ENCODE peak calls at places on chromosome 11, in eight cellular contexts. One of them, this sample, is unnamed.

GRCh38 chr11:71998649-71999310 is at the start of gene IL18BP:
- DNase-seq in lower lobe of right lung: no peak
- DNase-seq in endodermal cell: no peak
- DNase-seq in heart right ventricle: no peak
- DNase-seq in psoas muscle: no peak
- DNase-seq in glutamatergic neuron: no peak
- DNase-seq in stomach: no peak
- DNase-seq in ascending aorta: peak
- DNase-seq in this sample: no peak

GRCh38 chr11:74341926-74342325 is 30.5 kb upstream of the P4HA3 start:
- DNase-seq in lower lobe of right lung: no peak
- DNase-seq in endodermal cell: no peak
- DNase-seq in heart right ventricle: no peak
- DNase-seq in psoas muscle: no peak
- DNase-seq in glutamatergic neuron: no peak
- DNase-seq in stomach: no peak
- DNase-seq in ascending aorta: no peak
- DNase-seq in this sample: no peak

GRCh38 chr11:91921974-91922373 is 302.6 kb upstream of the FAT3 start:
- DNase-seq in lower lobe of right lung: no peak
- DNase-seq in endodermal cell: no peak
- DNase-seq in heart right ventricle: no peak
- DNase-seq in psoas muscle: no peak
- DNase-seq in glutamatergic neuron: no peak
- DNase-seq in stomach: no peak
- DNase-seq in ascending aorta: no peak
- DNase-seq in this sample: no peak

GRCh38 chr11:94851864-94852581 is 83.9 kb downstream of the AMOTL1 start:
- DNase-seq in lower lobe of right lung: no peak
- DNase-seq in endodermal cell: no peak
- DNase-seq in heart right ventricle: no peak
- DNase-seq in psoas muscle: no peak
- DNase-seq in glutamatergic neuron: no peak
- DNase-seq in stomach: no peak
- DNase-seq in ascending aorta: no peak
- DNase-seq in this sample: no peak

GRCh38 chr11:106077609-106078517 is at the start of gene AASDHPPT:
- DNase-seq in lower lobe of right lung: no peak
- DNase-seq in endodermal cell: no peak
- DNase-seq in heart right ventricle: no peak
- DNase-seq in psoas muscle: no peak
- DNase-seq in glutamatergic neuron: no peak
- DNase-seq in stomach: peak
- DNase-seq in ascending aorta: no peak
- DNase-seq in this sample: peak

GRCh38 chr11:27582686-27583085 is 76.1 kb upstream of the LIN7C start:
- DNase-seq in lower lobe of right lung: no peak
- DNase-seq in endodermal cell: no peak
- DNase-seq in heart right ventricle: no peak
- DNase-seq in psoas muscle: no peak
- DNase-seq in glutamatergic neuron: no peak
- DNase-seq in stomach: no peak
- DNase-seq in ascending aorta: no peak
- DNase-seq in this sample: no peak

GRCh38 chr11:31958086-31958735 is 132.7 kb upstream of the RCN1 start:
- DNase-seq in lower lobe of right lung: peak
- DNase-seq in endodermal cell: peak
- DNase-seq in heart right ventricle: peak
- DNase-seq in psoas muscle: peak
- DNase-seq in glutamatergic neuron: peak
- DNase-seq in stomach: peak
- DNase-seq in ascending aorta: no peak
- DNase-seq in this sample: peak

GRCh38 chr11:111531687-111532364 is 8.7 kb upstream of the LAYN start:
- DNase-seq in lower lobe of right lung: no peak
- DNase-seq in endodermal cell: peak
- DNase-seq in heart right ventricle: no peak
- DNase-seq in psoas muscle: no peak
- DNase-seq in glutamatergic neuron: no peak
- DNase-seq in stomach: no peak
- DNase-seq in ascending aorta: no peak
- DNase-seq in this sample: no peak

GRCh38 chr11:119316017-119316728 is 757 bp downstream of the MCAM start:
- DNase-seq in lower lobe of right lung: no peak
- DNase-seq in endodermal cell: peak
- DNase-seq in heart right ventricle: peak
- DNase-seq in psoas muscle: peak
- DNase-seq in glutamatergic neuron: no peak
- DNase-seq in stomach: no peak
- DNase-seq in ascending aorta: peak
- DNase-seq in this sample: peak

GRCh38 chr11:107991868-107992414 is 16.8 kb upstream of the CUL5 start:
- DNase-seq in lower lobe of right lung: no peak
- DNase-seq in endodermal cell: no peak
- DNase-seq in heart right ventricle: no peak
- DNase-seq in psoas muscle: no peak
- DNase-seq in glutamatergic neuron: no peak
- DNase-seq in stomach: no peak
- DNase-seq in ascending aorta: no peak
- DNase-seq in this sample: no peak

GRCh38 chr11:70944636-70945035 is 307.7 kb downstream of the SHANK2 start:
- DNase-seq in lower lobe of right lung: no peak
- DNase-seq in endodermal cell: no peak
- DNase-seq in heart right ventricle: no peak
- DNase-seq in psoas muscle: no peak
- DNase-seq in glutamatergic neuron: no peak
- DNase-seq in stomach: no peak
- DNase-seq in ascending aorta: no peak
- DNase-seq in this sample: no peak

GRCh38 chr11:70952171-70952570 is 300.2 kb downstream of the SHANK2 start:
- DNase-seq in lower lobe of right lung: no peak
- DNase-seq in endodermal cell: no peak
- DNase-seq in heart right ventricle: no peak
- DNase-seq in psoas muscle: peak
- DNase-seq in glutamatergic neuron: no peak
- DNase-seq in stomach: no peak
- DNase-seq in ascending aorta: no peak
- DNase-seq in this sample: no peak

GRCh38 chr11:70951139-70951804 is 301.1 kb downstream of the SHANK2 start:
- DNase-seq in lower lobe of right lung: no peak
- DNase-seq in endodermal cell: no peak
- DNase-seq in heart right ventricle: no peak
- DNase-seq in psoas muscle: no peak
- DNase-seq in glutamatergic neuron: no peak
- DNase-seq in stomach: no peak
- DNase-seq in ascending aorta: no peak
- DNase-seq in this sample: no peak

GRCh38 chr11:70948416-70948815 is 304.0 kb downstream of the SHANK2 start:
- DNase-seq in lower lobe of right lung: no peak
- DNase-seq in endodermal cell: no peak
- DNase-seq in heart right ventricle: no peak
- DNase-seq in psoas muscle: peak
- DNase-seq in glutamatergic neuron: no peak
- DNase-seq in stomach: no peak
- DNase-seq in ascending aorta: no peak
- DNase-seq in this sample: no peak

DNA sequence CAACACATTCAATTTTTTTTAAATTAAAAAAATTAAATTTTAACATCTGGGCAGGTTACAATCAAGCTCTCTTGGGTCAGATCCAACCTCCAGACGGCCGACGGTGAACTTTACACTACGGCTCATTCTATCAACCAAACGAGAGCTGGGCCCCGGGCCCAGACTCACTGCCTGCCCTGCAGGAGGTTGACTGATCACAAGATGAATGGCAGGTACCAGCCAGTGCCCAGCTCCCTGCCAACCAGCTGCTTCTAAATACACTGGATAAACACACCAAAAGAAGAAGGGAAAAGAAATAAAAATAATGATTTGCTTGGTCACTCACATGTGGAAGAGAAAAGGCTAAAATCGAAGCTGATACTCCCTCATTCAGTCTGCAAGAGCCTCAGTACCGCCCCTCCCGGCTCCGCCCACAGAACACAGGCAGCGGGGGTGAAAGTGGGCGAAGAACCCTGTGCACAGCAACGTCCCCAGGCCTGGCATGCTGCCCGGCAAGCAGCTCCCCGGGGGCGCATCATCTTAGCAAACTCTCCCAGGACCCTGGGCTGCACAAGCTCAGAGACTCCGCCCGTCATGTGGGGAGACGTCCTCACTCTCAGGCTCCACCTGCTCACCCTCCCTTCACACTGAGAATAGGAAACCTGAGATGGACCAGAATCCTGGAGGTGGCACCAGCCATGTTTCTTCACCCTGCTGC is 303.4 kb downstream of the SHANK2 start:
- DNase-seq in lower lobe of right lung: no peak
- DNase-seq in endodermal cell: no peak
- DNase-seq in heart right ventricle: peak
- DNase-seq in psoas muscle: peak
- DNase-seq in glutamatergic neuron: no peak
- DNase-seq in stomach: peak
- DNase-seq in ascending aorta: no peak
- DNase-seq in this sample: peak
- TF ChIP-seq CTCF in lower lobe of right lung: no peak
- TF ChIP-seq CTCF in endodermal cell: no peak
- TF ChIP-seq CTCF in heart right ventricle: no peak
- TF ChIP-seq CTCF in psoas muscle: no peak
- TF ChIP-seq CTCF in glutamatergic neuron: no peak
- TF ChIP-seq CTCF in stomach: no peak
- TF ChIP-seq CTCF in ascending aorta: no peak
- TF ChIP-seq CTCF in this sample: no peak

DNA sequence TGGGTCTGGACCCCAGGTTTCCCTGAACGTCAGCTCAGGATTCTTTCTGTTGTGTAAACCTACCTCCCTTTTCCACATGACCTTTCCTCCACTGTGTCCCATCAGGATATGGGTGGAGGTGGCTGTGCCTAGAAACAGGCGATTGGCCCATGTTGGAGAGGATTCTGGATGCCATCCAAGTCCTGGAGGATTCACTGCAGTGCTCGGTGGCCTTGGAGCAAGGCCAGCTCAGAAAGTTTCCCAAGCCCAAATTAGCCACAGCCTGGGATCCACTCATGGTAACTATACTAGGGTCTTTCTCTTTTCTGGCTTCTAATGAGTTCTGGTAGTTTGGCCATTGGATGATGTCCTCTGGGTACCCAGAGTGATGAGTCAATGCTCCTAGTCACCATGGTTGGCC is 141.6 kb downstream of the SNX19 start:
- DNase-seq in lower lobe of right lung: no peak
- DNase-seq in endodermal cell: no peak
- DNase-seq in heart right ventricle: peak
- DNase-seq in psoas muscle: no peak
- DNase-seq in glutamatergic neuron: no peak
- DNase-seq in stomach: no peak
- DNase-seq in ascending aorta: no peak
- DNase-seq in this sample: peak
- TF ChIP-seq CTCF in lower lobe of right lung: no peak
- TF ChIP-seq CTCF in endodermal cell: no peak
- TF ChIP-seq CTCF in heart right ventricle: no peak
- TF ChIP-seq CTCF in psoas muscle: no peak
- TF ChIP-seq CTCF in glutamatergic neuron: no peak
- TF ChIP-seq CTCF in stomach: no peak
- TF ChIP-seq CTCF in ascending aorta: no peak
- TF ChIP-seq CTCF in this sample: no peak

GRCh38 chr11:7512525-7513209 is 1.1 kb upstream of the PPFIBP2 start:
- DNase-seq in lower lobe of right lung: peak
- DNase-seq in endodermal cell: peak
- DNase-seq in heart right ventricle: peak
- DNase-seq in psoas muscle: peak
- DNase-seq in glutamatergic neuron: no peak
- DNase-seq in stomach: peak
- DNase-seq in ascending aorta: peak
- DNase-seq in this sample: peak
- TF ChIP-seq CTCF in lower lobe of right lung: no peak
- TF ChIP-seq CTCF in endodermal cell: no peak
- TF ChIP-seq CTCF in heart right ventricle: peak
- TF ChIP-seq CTCF in psoas muscle: peak
- TF ChIP-seq CTCF in glutamatergic neuron: no peak
- TF ChIP-seq CTCF in stomach: no peak
- TF ChIP-seq CTCF in ascending aorta: no peak
- TF ChIP-seq CTCF in this sample: no peak

DNA sequence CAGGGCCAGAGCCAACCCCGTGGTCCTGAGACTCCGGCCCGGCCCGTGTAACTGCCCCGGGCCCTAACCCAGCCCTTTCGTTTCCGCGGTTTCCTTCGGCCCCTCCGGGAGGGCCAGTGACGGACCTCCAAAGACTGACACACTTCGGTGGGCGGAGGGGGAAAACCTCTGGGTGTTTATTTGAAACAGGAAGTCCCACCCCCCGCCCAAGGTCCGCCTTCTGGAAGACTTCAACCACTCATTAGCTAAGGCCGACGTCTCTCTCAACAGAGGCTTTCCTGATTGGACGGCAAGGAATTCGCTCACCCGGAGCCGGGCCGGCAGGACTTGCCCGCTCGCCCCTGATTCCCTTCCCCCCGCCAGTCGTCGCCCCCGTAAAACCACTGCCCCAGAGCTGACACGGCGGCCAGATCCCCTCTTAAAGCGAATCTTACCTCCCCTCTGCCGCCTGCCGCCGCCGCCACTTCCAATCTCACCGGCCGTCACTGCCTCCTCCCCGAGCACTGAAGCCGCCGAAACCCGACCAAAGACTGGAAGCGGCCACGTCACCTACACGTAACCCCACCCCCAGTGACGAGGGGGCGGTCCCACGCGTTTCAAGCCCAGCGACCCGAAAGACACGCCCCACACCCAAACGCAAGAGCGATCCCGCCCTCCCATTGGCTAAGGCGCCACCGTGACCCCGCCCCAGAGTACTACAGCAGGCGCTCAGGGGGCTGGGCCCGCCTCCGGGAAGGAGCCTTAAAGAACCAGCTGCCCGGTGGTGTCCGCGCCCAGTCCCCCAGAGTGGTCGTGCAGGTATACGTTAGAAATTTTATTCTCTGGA is at the start of gene STX5:
- DNase-seq in lower lobe of right lung: peak
- DNase-seq in endodermal cell: peak
- DNase-seq in heart right ventricle: peak
- DNase-seq in psoas muscle: peak
- DNase-seq in glutamatergic neuron: peak
- DNase-seq in stomach: peak
- DNase-seq in ascending aorta: peak
- DNase-seq in this sample: peak
- TF ChIP-seq CTCF in lower lobe of right lung: no peak
- TF ChIP-seq CTCF in endodermal cell: no peak
- TF ChIP-seq CTCF in heart right ventricle: no peak
- TF ChIP-seq CTCF in psoas muscle: no peak
- TF ChIP-seq CTCF in glutamatergic neuron: no peak
- TF ChIP-seq CTCF in stomach: no peak
- TF ChIP-seq CTCF in ascending aorta: no peak
- TF ChIP-seq CTCF in this sample: no peak

DNA sequence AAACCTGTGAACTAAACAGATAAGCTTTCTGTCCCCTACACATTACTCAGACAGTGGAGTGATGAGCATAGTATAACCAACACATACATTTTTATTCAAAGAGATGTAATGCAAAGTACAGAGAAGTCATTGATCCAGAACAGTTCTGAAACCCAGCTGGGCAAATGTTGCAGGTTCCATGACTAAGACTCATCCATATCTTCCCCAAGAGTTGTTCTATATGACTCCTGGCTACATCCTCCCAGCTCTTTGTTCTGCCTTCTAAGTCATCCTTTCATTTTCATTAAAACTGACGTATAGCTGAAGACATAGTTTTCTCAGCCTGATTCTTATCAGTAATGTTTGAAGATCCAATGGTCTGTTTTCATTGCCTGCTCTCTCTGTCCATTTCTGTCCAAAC is 47.3 kb downstream of the PLAAT5 start:
- DNase-seq in lower lobe of right lung: no peak
- DNase-seq in endodermal cell: no peak
- DNase-seq in heart right ventricle: no peak
- DNase-seq in psoas muscle: no peak
- DNase-seq in glutamatergic neuron: no peak
- DNase-seq in stomach: no peak
- DNase-seq in ascending aorta: no peak
- DNase-seq in this sample: no peak
- TF ChIP-seq CTCF in lower lobe of right lung: no peak
- TF ChIP-seq CTCF in endodermal cell: no peak
- TF ChIP-seq CTCF in heart right ventricle: no peak
- TF ChIP-seq CTCF in psoas muscle: no peak
- TF ChIP-seq CTCF in glutamatergic neuron: no peak
- TF ChIP-seq CTCF in stomach: no peak
- TF ChIP-seq CTCF in ascending aorta: no peak
- TF ChIP-seq CTCF in this sample: no peak

This sample was measured in BE2C.